ENCODE peak calls at places on chromosome 11, in five cellular contexts. W is thoracic aorta; R is ELF-1; J is SW 1271; S is activated effector memory CD4-positive, alpha-beta T cell treated with anti-CD3 and anti-CD28 coated beads, Interleukin-2, amount 50 U/mL, for 16 hours. T is an unnamed sample.

GRCh38 chr11:64234840-64235379 is 526 bp downstream of the VEGFB start:
- DNase-seq in J (peak), R (no peak), S (peak), W (no peak), T (no peak)

GRCh38 chr11:119755351-119756071 is 26.5 kb upstream of the NECTIN1 start:
- DNase-seq in W (no peak), J (no peak), S (peak), R (peak), T (no peak)

GRCh38 chr11:120710354-120711187 is 199.0 kb downstream of the GRIK4 start:
- DNase-seq in J (peak), S (no peak), W (no peak), R (peak), T (peak)

GRCh38 chr11:125433454-125434121 is 62.5 kb downstream of the FEZ1 start:
- DNase-seq in S (no peak), J (no peak), W (no peak), R (peak), T (no peak)

GRCh38 chr11:20003357-20003756 is 156.9 kb downstream of the DBX1 start:
- DNase-seq in S (no peak), R (no peak), W (no peak), J (no peak), T (no peak)

GRCh38 chr11:113994077-113994954 is 19.4 kb downstream of the HTR3A start:
- DNase-seq in W (no peak), S (peak), R (peak), J (no peak), T (no peak)

GRCh38 chr11:111370902-111371578 is 8.0 kb downstream of the POU2AF1 start:
- DNase-seq in R (no peak), J (no peak), W (no peak), S (no peak), T (no peak)

GRCh38 chr11:57214494-57214893 is 22.6 kb downstream of the APLNR start:
- DNase-seq in W (no peak), J (peak), R (peak), S (no peak), T (peak)

GRCh38 chr11:22635689-22636088 is 10.1 kb upstream of the FANCF start:
- DNase-seq in R (no peak), W (no peak), J (no peak), S (no peak), T (no peak)

GRCh38 chr11:9203715-9204311 is 61.3 kb downstream of the DENND5A start:
- DNase-seq in S (no peak), W (no peak), R (peak), J (no peak), T (no peak)

GRCh38 chr11:116960916-116961315 is 123.5 kb upstream of the APOA1 start:
- DNase-seq in W (no peak), J (peak), R (peak), S (no peak), T (no peak)

T was measured in AG04450.